ENCODE peak calls at places on chromosomes 1 and 21, in eight cellular contexts. One of them, this sample, is unnamed.

GRCh38 chr1:12521096-12521495 is 96.9 kb downstream of the DHRS3 start:
- DNase-seq in lower lobe of right lung: no peak
- DNase-seq in heart left ventricle: no peak
- DNase-seq in ovary: no peak
- DNase-seq in uterus: no peak
- DNase-seq in tibial nerve: no peak
- DNase-seq in body of pancreas: no peak
- DNase-seq in effector memory CD4-positive, alpha-beta T cell: no peak
- DNase-seq in this sample: no peak

GRCh38 chr21:25171438-25171837 is 435.8 kb downstream of the MRPL39 start:
- DNase-seq in lower lobe of right lung: no peak
- DNase-seq in heart left ventricle: no peak
- DNase-seq in ovary: no peak
- DNase-seq in uterus: no peak
- DNase-seq in tibial nerve: no peak
- DNase-seq in body of pancreas: no peak
- DNase-seq in effector memory CD4-positive, alpha-beta T cell: no peak
- DNase-seq in this sample: no peak

GRCh38 chr1:237470712-237471310 is 419.9 kb downstream of the ZP4 start:
- DNase-seq in lower lobe of right lung: no peak
- DNase-seq in heart left ventricle: peak; percentile 46
- DNase-seq in ovary: no peak
- DNase-seq in uterus: no peak
- DNase-seq in tibial nerve: no peak
- DNase-seq in body of pancreas: peak; percentile 95
- DNase-seq in effector memory CD4-positive, alpha-beta T cell: no peak
- DNase-seq in this sample: no peak

GRCh38 chr21:39137248-39138186 is 45.7 kb downstream of the PSMG1 start:
- DNase-seq in lower lobe of right lung: no peak
- DNase-seq in heart left ventricle: no peak
- DNase-seq in ovary: peak; percentile 60
- DNase-seq in uterus: peak; percentile 45
- DNase-seq in tibial nerve: no peak
- DNase-seq in body of pancreas: no peak
- DNase-seq in effector memory CD4-positive, alpha-beta T cell: no peak
- DNase-seq in this sample: no peak

GRCh38 chr1:246280551-246280950 is 226.5 kb downstream of the SMYD3 start:
- DNase-seq in lower lobe of right lung: no peak
- DNase-seq in heart left ventricle: no peak
- DNase-seq in ovary: no peak
- DNase-seq in uterus: no peak
- DNase-seq in tibial nerve: no peak
- DNase-seq in body of pancreas: no peak
- DNase-seq in effector memory CD4-positive, alpha-beta T cell: no peak
- DNase-seq in this sample: no peak

GRCh38 chr1:196685506-196685905 is 33.7 kb downstream of the CFH start:
- DNase-seq in lower lobe of right lung: no peak
- DNase-seq in heart left ventricle: no peak
- DNase-seq in ovary: no peak
- DNase-seq in uterus: no peak
- DNase-seq in tibial nerve: no peak
- DNase-seq in body of pancreas: no peak
- DNase-seq in effector memory CD4-positive, alpha-beta T cell: no peak
- DNase-seq in this sample: no peak

GRCh38 chr1:227958617-227959324 is 11.0 kb upstream of the WNT9A start:
- DNase-seq in lower lobe of right lung: no peak
- DNase-seq in heart left ventricle: no peak
- DNase-seq in ovary: no peak
- DNase-seq in uterus: no peak
- DNase-seq in tibial nerve: no peak
- DNase-seq in body of pancreas: no peak
- DNase-seq in effector memory CD4-positive, alpha-beta T cell: no peak
- DNase-seq in this sample: no peak

GRCh38 chr1:6753320-6754140 is 31.7 kb upstream of the CAMTA1 start:
- DNase-seq in lower lobe of right lung: no peak
- DNase-seq in heart left ventricle: no peak
- DNase-seq in ovary: no peak
- DNase-seq in uterus: no peak
- DNase-seq in tibial nerve: no peak
- DNase-seq in body of pancreas: no peak
- DNase-seq in effector memory CD4-positive, alpha-beta T cell: no peak
- DNase-seq in this sample: no peak

GRCh38 chr1:47210666-47211065 is 20.8 kb upstream of the PDZK1IP1 start:
- DNase-seq in lower lobe of right lung: no peak
- DNase-seq in heart left ventricle: no peak
- DNase-seq in ovary: no peak
- DNase-seq in uterus: no peak
- DNase-seq in tibial nerve: no peak
- DNase-seq in body of pancreas: no peak
- DNase-seq in effector memory CD4-positive, alpha-beta T cell: no peak
- DNase-seq in this sample: no peak

GRCh38 chr21:38384246-38384576 is 114.1 kb downstream of the ERG start:
- DNase-seq in lower lobe of right lung: no peak
- DNase-seq in heart left ventricle: no peak
- DNase-seq in ovary: no peak
- DNase-seq in uterus: no peak
- DNase-seq in tibial nerve: no peak
- DNase-seq in body of pancreas: no peak
- DNase-seq in effector memory CD4-positive, alpha-beta T cell: no peak
- DNase-seq in this sample: no peak

GRCh38 chr1:155326659-155327058 is 6.0 kb downstream of the RUSC1 start:
- DNase-seq in lower lobe of right lung: no peak
- DNase-seq in heart left ventricle: no peak
- DNase-seq in ovary: no peak
- DNase-seq in uterus: no peak
- DNase-seq in tibial nerve: no peak
- DNase-seq in body of pancreas: no peak
- DNase-seq in effector memory CD4-positive, alpha-beta T cell: no peak
- DNase-seq in this sample: no peak

GRCh38 chr1:247681288-247681897 is 1.9 kb upstream of the OR13G1 start:
- DNase-seq in lower lobe of right lung: no peak
- DNase-seq in heart left ventricle: no peak
- DNase-seq in ovary: no peak
- DNase-seq in uterus: no peak
- DNase-seq in tibial nerve: peak; percentile 45
- DNase-seq in body of pancreas: peak; percentile 31
- DNase-seq in effector memory CD4-positive, alpha-beta T cell: no peak
- DNase-seq in this sample: no peak

GRCh38 chr1:2275796-2276536 is 47.8 kb downstream of the SKI start:
- DNase-seq in lower lobe of right lung: peak; percentile 80
- DNase-seq in heart left ventricle: no peak
- DNase-seq in ovary: no peak
- DNase-seq in uterus: no peak
- DNase-seq in tibial nerve: no peak
- DNase-seq in body of pancreas: no peak
- DNase-seq in effector memory CD4-positive, alpha-beta T cell: no peak
- DNase-seq in this sample: no peak

GRCh38 chr1:26607191-26607590 is 77.6 kb downstream of the RPS6KA1 start:
- DNase-seq in lower lobe of right lung: no peak
- DNase-seq in heart left ventricle: no peak
- DNase-seq in ovary: no peak
- DNase-seq in uterus: no peak
- DNase-seq in tibial nerve: no peak
- DNase-seq in body of pancreas: no peak
- DNase-seq in effector memory CD4-positive, alpha-beta T cell: no peak
- DNase-seq in this sample: no peak

GRCh38 chr1:32091176-32091575 is 16.7 kb upstream of the KPNA6 start:
- DNase-seq in lower lobe of right lung: no peak
- DNase-seq in heart left ventricle: no peak
- DNase-seq in ovary: no peak
- DNase-seq in uterus: no peak
- DNase-seq in tibial nerve: no peak
- DNase-seq in body of pancreas: no peak
- DNase-seq in effector memory CD4-positive, alpha-beta T cell: no peak
- DNase-seq in this sample: no peak

GRCh38 chr1:109252167-109252892 is 3.0 kb downstream of the CELSR2 start:
- DNase-seq in lower lobe of right lung: no peak
- DNase-seq in heart left ventricle: no peak
- DNase-seq in ovary: no peak
- DNase-seq in uterus: no peak
- DNase-seq in tibial nerve: no peak
- DNase-seq in body of pancreas: no peak
- DNase-seq in effector memory CD4-positive, alpha-beta T cell: no peak
- DNase-seq in this sample: no peak

GRCh38 chr1:85934531-85934930 is 222.0 kb downstream of the COL24A1 start:
- DNase-seq in lower lobe of right lung: no peak
- DNase-seq in heart left ventricle: no peak
- DNase-seq in ovary: no peak
- DNase-seq in uterus: no peak
- DNase-seq in tibial nerve: no peak
- DNase-seq in body of pancreas: no peak
- DNase-seq in effector memory CD4-positive, alpha-beta T cell: no peak
- DNase-seq in this sample: no peak

DNA sequence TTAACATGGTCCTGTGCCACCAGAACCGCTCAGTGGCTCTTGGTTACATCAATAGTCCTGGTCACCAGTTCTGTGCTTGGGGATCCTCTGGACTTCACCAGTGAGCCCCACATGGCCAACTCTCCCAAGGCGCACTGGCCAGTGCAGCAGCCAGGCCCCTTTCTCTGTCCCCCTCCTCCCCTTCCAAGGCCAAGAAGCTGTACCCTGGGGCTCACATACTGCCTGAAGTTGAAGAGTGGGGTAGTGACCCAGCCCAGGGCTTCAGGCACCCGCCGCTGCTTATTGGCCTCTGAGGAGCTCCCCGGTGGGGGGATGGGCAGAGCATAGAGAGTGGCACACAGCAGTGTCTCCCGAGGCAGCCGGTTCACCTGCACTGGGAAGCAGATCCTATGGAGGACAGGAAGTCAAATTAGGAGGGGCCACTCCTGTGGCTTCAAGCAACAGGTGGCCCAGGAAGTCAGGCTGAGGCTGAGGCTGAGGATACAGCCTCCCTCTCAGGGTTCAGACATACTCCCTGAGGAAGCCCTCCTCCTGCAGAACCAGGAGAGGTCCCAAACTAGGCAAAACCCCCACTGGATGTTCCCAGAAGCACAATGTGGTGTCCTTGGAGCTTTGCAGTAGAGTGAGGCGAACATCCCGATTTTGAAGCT is 38.1 kb upstream of the PPP1R15B start:
- DNase-seq in lower lobe of right lung: no peak
- DNase-seq in heart left ventricle: no peak
- DNase-seq in ovary: no peak
- DNase-seq in uterus: no peak
- DNase-seq in tibial nerve: no peak
- DNase-seq in body of pancreas: no peak
- DNase-seq in effector memory CD4-positive, alpha-beta T cell: no peak
- DNase-seq in this sample: no peak
- H3K36me3 ChIP-seq in lower lobe of right lung: peaks cover 50% of the 10 kb centered on the region
- H3K36me3 ChIP-seq in heart left ventricle: no peaks in the 10 kb centered on the region
- H3K36me3 ChIP-seq in ovary: no peaks in the 10 kb centered on the region
- H3K36me3 ChIP-seq in uterus: no peaks in the 10 kb centered on the region
- H3K36me3 ChIP-seq in tibial nerve: peaks cover 10% of the 10 kb centered on the region
- H3K36me3 ChIP-seq in body of pancreas: no peaks in the 10 kb centered on the region
- H3K36me3 ChIP-seq in effector memory CD4-positive, alpha-beta T cell: peaks cover 21% of the 10 kb centered on the region
- H3K36me3 ChIP-seq in this sample: peaks cover 27% of the 10 kb centered on the region

GRCh38 chr1:156500578-156500846 is at the start of gene MEF2D:
- DNase-seq in lower lobe of right lung: no peak
- DNase-seq in heart left ventricle: no peak
- DNase-seq in ovary: no peak
- DNase-seq in uterus: no peak
- DNase-seq in tibial nerve: no peak
- DNase-seq in body of pancreas: no peak
- DNase-seq in effector memory CD4-positive, alpha-beta T cell: no peak
- DNase-seq in this sample: no peak
- H3K4me1 ChIP-seq in lower lobe of right lung: peaks cover 75% of the 10 kb centered on the region
- H3K4me1 ChIP-seq in heart left ventricle: peaks cover 75% of the 10 kb centered on the region
- H3K4me1 ChIP-seq in ovary: peaks cover 45% of the 10 kb centered on the region
- H3K4me1 ChIP-seq in uterus: peaks cover 18% of the 10 kb centered on the region
- H3K4me1 ChIP-seq in tibial nerve: no peaks in the 10 kb centered on the region
- H3K4me1 ChIP-seq in body of pancreas: peaks cover 76% of the 10 kb centered on the region
- H3K4me1 ChIP-seq in effector memory CD4-positive, alpha-beta T cell: peaks cover 77% of the 10 kb centered on the region
- H3K4me1 ChIP-seq in this sample: peaks cover 61% of the 10 kb centered on the region

DNA sequence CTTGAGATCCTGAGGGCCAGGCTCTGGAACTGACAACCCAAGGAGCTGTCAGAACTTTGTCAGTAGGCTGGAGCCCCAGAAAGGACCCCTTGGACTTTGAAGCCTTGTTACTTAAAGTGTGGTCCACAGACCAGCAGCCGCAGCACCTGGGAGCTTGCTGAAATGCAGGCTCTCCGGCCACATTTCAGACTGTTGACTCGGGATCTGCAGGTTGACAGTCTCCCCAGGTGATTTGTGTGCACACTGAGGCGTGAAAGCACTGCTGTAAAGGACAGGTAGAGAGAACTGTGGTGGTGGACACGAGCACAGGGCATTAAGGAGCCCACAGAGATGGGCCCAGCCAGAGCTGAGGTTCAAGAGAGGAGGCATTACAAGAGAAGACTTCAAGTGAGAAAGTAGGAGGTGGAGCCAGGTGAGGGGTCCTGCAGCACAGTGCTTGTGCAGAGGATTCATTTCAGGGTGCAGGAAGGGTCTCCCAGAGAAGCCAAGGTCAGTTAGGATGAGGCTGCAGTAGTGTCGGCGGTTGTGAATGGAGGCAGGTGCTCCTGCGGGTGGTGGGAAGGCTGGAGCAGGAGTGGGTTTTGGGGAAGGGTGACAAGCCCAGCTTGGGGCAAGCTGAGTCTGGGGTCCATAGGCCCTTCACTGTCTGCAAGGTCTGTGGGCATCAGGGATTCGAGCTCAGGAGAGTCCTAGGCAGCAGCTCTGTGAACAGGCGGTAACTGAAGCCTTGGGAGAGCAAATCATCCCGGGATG is 4.6 kb downstream of the HYI start:
- DNase-seq in lower lobe of right lung: no peak
- DNase-seq in heart left ventricle: no peak
- DNase-seq in ovary: no peak
- DNase-seq in uterus: no peak
- DNase-seq in tibial nerve: no peak
- DNase-seq in body of pancreas: no peak
- DNase-seq in effector memory CD4-positive, alpha-beta T cell: no peak
- DNase-seq in this sample: no peak
- H3K36me3 ChIP-seq in lower lobe of right lung: peaks cover 79% of the 10 kb centered on the region
- H3K36me3 ChIP-seq in heart left ventricle: no peaks in the 10 kb centered on the region
- H3K36me3 ChIP-seq in ovary: no peaks in the 10 kb centered on the region
- H3K36me3 ChIP-seq in uterus: no peaks in the 10 kb centered on the region
- H3K36me3 ChIP-seq in tibial nerve: peaks cover 24% of the 10 kb centered on the region
- H3K36me3 ChIP-seq in body of pancreas: peaks cover 30% of the 10 kb centered on the region
- H3K36me3 ChIP-seq in effector memory CD4-positive, alpha-beta T cell: peaks cover 58% of the 10 kb centered on the region
- H3K36me3 ChIP-seq in this sample: peaks cover 77% of the 10 kb centered on the region

DNA sequence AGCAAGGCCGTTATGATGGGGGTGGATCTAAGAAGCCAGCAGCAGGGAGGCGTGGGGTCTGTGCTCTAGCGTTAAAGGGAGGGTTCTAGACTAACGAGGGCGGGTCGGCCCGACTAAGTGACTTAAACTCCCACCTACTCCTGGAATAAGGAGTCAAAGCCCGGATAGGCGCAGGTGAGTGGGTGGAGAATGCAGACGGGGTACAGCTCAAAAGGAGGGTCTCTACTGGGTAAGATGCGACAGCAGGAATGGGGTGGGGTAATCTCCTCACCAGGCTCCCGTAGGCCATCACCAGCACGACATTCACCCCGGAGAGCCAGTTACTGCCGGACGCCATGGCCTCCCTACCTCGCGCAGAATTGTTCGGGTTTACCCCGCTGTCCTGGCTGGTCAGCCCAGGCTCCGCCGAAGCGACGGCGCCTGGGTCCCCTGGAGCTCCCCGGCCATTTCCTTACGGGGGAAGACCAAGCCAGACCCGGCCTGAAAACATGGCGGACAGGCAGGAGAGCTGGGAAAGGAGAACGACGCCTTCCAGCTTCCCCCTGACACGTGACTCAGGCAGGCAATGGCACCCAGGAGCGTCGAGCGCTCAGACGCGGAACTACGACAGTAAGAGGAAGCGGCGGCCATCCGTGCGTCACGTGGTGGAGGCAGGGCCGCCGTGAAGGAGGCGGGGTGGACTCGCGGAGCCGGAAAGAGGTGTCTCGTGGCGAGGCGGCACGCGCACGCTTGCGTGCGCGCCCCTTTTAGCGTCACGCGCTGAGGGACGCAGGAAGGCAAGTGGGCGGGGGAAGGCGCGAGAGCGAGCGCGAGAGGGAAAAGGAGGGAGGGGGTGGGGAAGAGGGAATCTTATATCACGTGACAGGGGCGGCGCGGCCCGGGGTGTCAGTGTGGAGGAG is at the start of gene UBAP2L:
- DNase-seq in lower lobe of right lung: peak; percentile 100
- DNase-seq in heart left ventricle: peak; percentile 99
- DNase-seq in ovary: peak; percentile 100
- DNase-seq in uterus: peak; percentile 99
- DNase-seq in tibial nerve: peak; percentile 96
- DNase-seq in body of pancreas: peak; percentile 99
- DNase-seq in effector memory CD4-positive, alpha-beta T cell: peak; percentile 98
- DNase-seq in this sample: peak; percentile 100
- H3K4me1 ChIP-seq in lower lobe of right lung: peaks cover 61% of the 10 kb centered on the region
- H3K4me1 ChIP-seq in heart left ventricle: peaks cover 61% of the 10 kb centered on the region
- H3K4me1 ChIP-seq in ovary: peaks cover 3% of the 10 kb centered on the region
- H3K4me1 ChIP-seq in uterus: peaks cover 8% of the 10 kb centered on the region
- H3K4me1 ChIP-seq in tibial nerve: peaks cover 5% of the 10 kb centered on the region
- H3K4me1 ChIP-seq in body of pancreas: peaks cover 55% of the 10 kb centered on the region
- H3K4me1 ChIP-seq in effector memory CD4-positive, alpha-beta T cell: peaks cover 24% of the 10 kb centered on the region
- H3K4me1 ChIP-seq in this sample: peaks cover 25% of the 10 kb centered on the region